ENCODE peak calls at places on chromosomes 7 and 10, in four cellular contexts. E is heart left ventricle, M is prostate gland, F is tibial artery. G is an unnamed sample. For H3K27me3, the result is how much of the 10 kb centered on the place peaks cover.

GRCh38 chr10:96334888-96335526 is 23.8 kb downstream of the OPALIN start:
- DNase-seq in E (no peak), M (peak), F (no peak), G (peak)

GRCh38 chr7:137351941-137352340 is 8.4 kb upstream of the PTN start:
- DNase-seq in E (no peak), M (no peak), F (no peak), G (no peak)

GRCh38 chr7:78018541-78019456 is 220.2 kb downstream of the PHTF2 start:
- DNase-seq in E (peak), M (peak), F (peak), G (no peak)

GRCh38 chr10:46514431-46514861 is 42.0 kb downstream of the GPRIN2 start:
- DNase-seq in E (no peak), M (no peak), F (peak), G (no peak)

GRCh38 chr7:142488234-142488633 is 230.4 kb upstream of the PRSS58 start:
- DNase-seq in E (no peak), M (no peak), F (no peak), G (no peak)

GRCh38 chr7:27714831-27715444 is 25.0 kb upstream of the TAX1BP1 start:
- DNase-seq in E (no peak), M (no peak), F (no peak), G (no peak)

GRCh38 chr7:143188994-143189393 is 5.8 kb downstream of the TAS2R39 start:
- DNase-seq in E (no peak), M (no peak), F (no peak), G (no peak)

GRCh38 chr10:21022821-21023220 is 125.7 kb upstream of the NEBL start:
- DNase-seq in E (no peak), M (no peak), F (no peak), G (peak)

GRCh38 chr7:100681491-100682227 is 8.1 kb downstream of the GNB2 start:
- DNase-seq in E (no peak), M (no peak), F (no peak), G (no peak)

GRCh38 chr7:150948791-150949251 is 29.3 kb downstream of the KCNH2 start:
- DNase-seq in E (peak), M (no peak), F (peak), G (no peak)

GRCh38 chr7:121126801-121127534 is 138.5 kb downstream of the CPED1 start:
- DNase-seq in E (no peak), M (no peak), F (no peak), G (peak)

GRCh38 chr10:114221235-114221634 is 17.8 kb upstream of the VWA2 start:
- DNase-seq in E (no peak), M (no peak), F (no peak), G (no peak)

GRCh38 chr7:80726731-80727130 is 88.3 kb downstream of the CD36 start:
- DNase-seq in E (no peak), M (no peak), F (no peak), G (no peak)

GRCh38 chr7:113383638-113384037 is 265.3 kb upstream of the SMIM30 start:
- DNase-seq in E (no peak), M (no peak), F (no peak), G (no peak)

GRCh38 chr10:95260397-95260881 is 30.4 kb downstream of the PDLIM1 start:
- DNase-seq in E (no peak), M (no peak), F (no peak), G (peak)

GRCh38 chr10:22681783-22682183 is 32.6 kb downstream of the PIP4K2A start:
- DNase-seq in E (no peak), M (peak), F (no peak), G (peak)

GRCh38 chr10:130621231-130621775 is 485.1 kb downstream of the GLRX3 start:
- DNase-seq in E (no peak), M (no peak), F (no peak), G (no peak)

GRCh38 chr7:16004661-16005060 is 318.2 kb upstream of the MEOX2 start:
- DNase-seq in E (no peak), M (no peak), F (no peak), G (no peak)

GRCh38 chr10:32110790-32111189 is 54.6 kb upstream of the KIF5B start:
- DNase-seq in E (no peak), M (no peak), F (no peak), G (no peak)

GRCh38 chr7:105330526-105330925 is 58.2 kb downstream of the SRPK2 start:
- DNase-seq in E (no peak), M (no peak), F (no peak), G (no peak)

GRCh38 chr7:129801882-129802281 is 150.9 kb downstream of the UBE2H start:
- DNase-seq in E (no peak), M (no peak), F (no peak), G (peak)

GRCh38 chr10:33897255-33897893 is 562.9 kb upstream of the NRP1 start:
- DNase-seq in E (no peak), M (peak), F (no peak), G (peak)

GRCh38 chr7:51639661-51640340 is 323.2 kb upstream of the COBL start:
- DNase-seq in E (no peak), M (no peak), F (no peak), G (no peak)

GRCh38 chr10:50992972-50993766 is 81.1 kb upstream of the PRKG1 start:
- DNase-seq in E (peak), M (no peak), F (no peak), G (peak)

GRCh38 chr7:88243345-88243909 is 23.6 kb upstream of the SRI start:
- DNase-seq in E (peak), M (peak), F (no peak), G (peak)

GRCh38 chr10:8146650-8147049 is 92.2 kb downstream of the GATA3 start:
- DNase-seq in E (no peak), M (no peak), F (no peak), G (no peak)

GRCh38 chr7:101626069-101626671 is 2.9 kb downstream of the MYL10 start:
- DNase-seq in E (no peak), M (no peak), F (no peak), G (no peak)

GRCh38 chr10:12252882-12253546 is 57.0 kb downstream of the CDC123 start:
- DNase-seq in E (no peak), M (no peak), F (no peak), G (no peak)

GRCh38 chr7:79820387-79820786 is 314.2 kb upstream of the GNAI1 start:
- DNase-seq in E (peak), M (no peak), F (no peak), G (peak)

GRCh38 chr7:12299367-12299766 is 88.3 kb downstream of the TMEM106B start:
- DNase-seq in E (no peak), M (no peak), F (no peak), G (no peak)

GRCh38 chr7:157759246-157759805 is 422.5 kb downstream of the DNAJB6 start:
- DNase-seq in E (no peak), M (no peak), F (no peak), G (no peak)

GRCh38 chr10:28684986-28685580 is 7.8 kb downstream of the BAMBI start:
- DNase-seq in E (no peak), M (no peak), F (no peak), G (no peak)

GRCh38 chr10:97612386-97612785 is 20.9 kb downstream of the MORN4 start:
- DNase-seq in E (no peak), M (peak), F (no peak), G (peak)

GRCh38 chr10:25820496-25821415 is 113.3 kb upstream of the MYO3A start:
- DNase-seq in E (no peak), M (no peak), F (no peak), G (no peak)

DNA sequence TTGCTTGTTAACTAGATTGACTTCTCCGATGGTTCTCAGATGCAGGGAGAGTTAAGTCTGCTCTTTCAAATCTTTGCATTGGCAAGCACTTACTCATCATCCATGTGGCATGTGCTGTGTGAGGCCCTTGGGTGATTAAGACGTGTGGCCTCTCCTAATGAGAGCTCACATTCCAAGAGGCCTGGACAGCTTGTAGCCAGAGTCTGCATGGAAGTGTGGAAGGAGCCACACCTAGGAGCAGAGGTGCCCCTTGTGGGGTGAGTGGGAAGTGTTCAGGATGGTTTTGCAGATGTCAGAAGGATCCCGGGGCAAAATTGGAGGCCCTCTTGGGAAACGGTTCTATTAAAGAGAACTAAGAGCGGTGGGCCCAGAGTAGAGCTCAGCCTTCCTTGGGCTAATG is 225.9 kb downstream of the PAXIP1 start:
- DNase-seq in E (no peak), M (no peak), F (no peak), G (peak)
- TF ChIP-seq CTCF in E (no peak), M (no peak), F (no peak), G (no peak)

GRCh38 chr10:30773501-30773900 is 143.9 kb upstream of the LYZL2 start:
- DNase-seq in E (no peak), M (no peak), F (no peak), G (no peak)
- H3K27me3 ChIP-seq in E (under half), M (under half), F (under half), G (under half)

GRCh38 chr10:102743078-102743587 is 615 bp upstream of the WBP1L start:
- DNase-seq in E (no peak), M (no peak), F (no peak), G (no peak)

GRCh38 chr10:102740229-102740628 is 3.5 kb upstream of the WBP1L start:
- DNase-seq in E (no peak), M (no peak), F (no peak), G (no peak)

GRCh38 chr10:102735065-102735562 is 8.6 kb upstream of the WBP1L start:
- DNase-seq in E (no peak), M (no peak), F (peak), G (no peak)

GRCh38 chr10:102741848-102742247 is 1.9 kb upstream of the WBP1L start:
- DNase-seq in E (no peak), M (no peak), F (peak), G (no peak)

GRCh38 chr10:102738692-102739121 is 5.0 kb upstream of the WBP1L start:
- DNase-seq in E (no peak), M (no peak), F (no peak), G (no peak)
- H3K4me3 ChIP-seq in E (no peak), M (no peak), F (no peak), G (no peak)

GRCh38 chr10:124459395-124459794 is 2.2 kb upstream of the LHPP start:
- DNase-seq in E (no peak), M (peak), F (no peak), G (no peak)

GRCh38 chr10:124464028-124464751 is 2.6 kb downstream of the LHPP start:
- DNase-seq in E (no peak), M (no peak), F (no peak), G (no peak)

GRCh38 chr10:124460144-124460543 is 1.5 kb upstream of the LHPP start:
- DNase-seq in E (no peak), M (no peak), F (no peak), G (no peak)

GRCh38 chr10:124462348-124462695 is 699 bp downstream of the LHPP start:
- DNase-seq in E (no peak), M (no peak), F (no peak), G (no peak)

GRCh38 chr10:124461642-124462347 is at the start of gene LHPP:
- DNase-seq in E (peak), M (peak), F (peak), G (peak)
- TF ChIP-seq CTCF in E (peak), M (peak), F (peak), G (peak)

GRCh38 chr10:133159611-133159949 is 439 bp upstream of the KNDC1 start:
- DNase-seq in E (peak), M (no peak), F (no peak), G (no peak)

GRCh38 chr10:133158756-133159610 is 1.0 kb upstream of the KNDC1 start:
- DNase-seq in E (peak), M (no peak), F (peak), G (no peak)

GRCh38 chr10:133156674-133157579 is 3.1 kb upstream of the KNDC1 start:
- DNase-seq in E (no peak), M (no peak), F (no peak), G (no peak)

GRCh38 chr10:133157662-133158436 is 2.2 kb upstream of the KNDC1 start:
- DNase-seq in E (peak), M (no peak), F (no peak), G (no peak)

GRCh38 chr10:133158437-133158755 is 1.6 kb upstream of the KNDC1 start:
- DNase-seq in E (no peak), M (no peak), F (no peak), G (no peak)
- H3K27me3 ChIP-seq in E (under half), M (under half), F (under half), G (under half)

DNA sequence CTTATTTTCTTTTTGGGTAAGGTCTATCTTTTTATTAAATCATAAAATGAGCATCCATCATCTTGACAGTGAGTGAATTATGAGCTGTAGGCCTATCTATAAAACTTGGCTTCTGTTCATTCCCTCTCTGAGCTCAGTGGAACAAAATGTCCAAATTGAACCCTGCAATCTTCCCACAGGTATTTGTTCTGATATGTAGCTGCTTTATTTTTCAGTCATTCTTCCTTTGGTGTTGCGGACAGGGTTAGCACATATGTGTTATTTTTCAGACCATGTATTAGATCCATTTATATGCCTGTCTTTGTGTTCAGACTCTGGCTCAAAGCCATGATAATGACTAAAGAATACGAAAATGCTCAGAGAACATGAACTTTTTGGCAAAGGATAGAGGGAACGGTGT is 201.6 kb upstream of the KIAA1217 start:
- DNase-seq in E (no peak), M (no peak), F (no peak), G (no peak)
- H3K4me3 ChIP-seq in E (no peak), M (no peak), F (no peak), G (no peak)

GRCh38 chr10:5283305-5284158 is 81.2 kb upstream of the UCN3 start:
- DNase-seq in E (peak), M (peak), F (peak), G (peak)
- TF ChIP-seq CTCF in E (peak), M (peak), F (peak), G (peak)

G was measured in bronchial epithelial cell.